ENCODE peak calls at places on chromosomes 3 and 15, in eight cellular contexts. One of them, this sample, is unnamed.

GRCh38 chr15:51888593-51889195 is 59.2 kb downstream of the TMOD3 start:
- DNase-seq in astrocyte of the spinal cord: no peak
- DNase-seq in HT-29: peak
- DNase-seq in caudate nucleus: no peak
- DNase-seq in stimulated activated CD8-positive, alpha-beta memory T cell treated with anti-CD3 and anti-CD28 coated beads, Interleukin-4, amount 100 ng/mL, for 48 hours: no peak
- DNase-seq in GM13977: peak
- DNase-seq in activated T-cell treated with anti-CD3 and anti-CD28 coated beads, Interleukin-2, amount 50 U/mL, for 72 hours: no peak
- DNase-seq in osteocyte: no peak
- DNase-seq in this sample: peak

GRCh38 chr15:67957435-67958139 is 96.5 kb upstream of the PIAS1 start:
- DNase-seq in HT-29: peak
- DNase-seq in GM13977: no peak
- DNase-seq in osteocyte: peak
- DNase-seq in astrocyte of the spinal cord: no peak
- DNase-seq in activated T-cell treated with anti-CD3 and anti-CD28 coated beads, Interleukin-2, amount 50 U/mL, for 72 hours: no peak
- DNase-seq in stimulated activated CD8-positive, alpha-beta memory T cell treated with anti-CD3 and anti-CD28 coated beads, Interleukin-4, amount 100 ng/mL, for 48 hours: no peak
- DNase-seq in caudate nucleus: no peak
- DNase-seq in this sample: no peak

GRCh38 chr3:47250309-47251060 is 32.1 kb downstream of the KIF9 start:
- DNase-seq in osteocyte: no peak
- DNase-seq in caudate nucleus: no peak
- DNase-seq in stimulated activated CD8-positive, alpha-beta memory T cell treated with anti-CD3 and anti-CD28 coated beads, Interleukin-4, amount 100 ng/mL, for 48 hours: no peak
- DNase-seq in HT-29: peak
- DNase-seq in activated T-cell treated with anti-CD3 and anti-CD28 coated beads, Interleukin-2, amount 50 U/mL, for 72 hours: no peak
- DNase-seq in GM13977: peak
- DNase-seq in astrocyte of the spinal cord: peak
- DNase-seq in this sample: peak

GRCh38 chr15:57540736-57541135 is 51.0 kb upstream of the MYZAP start:
- DNase-seq in GM13977: peak
- DNase-seq in caudate nucleus: no peak
- DNase-seq in astrocyte of the spinal cord: no peak
- DNase-seq in stimulated activated CD8-positive, alpha-beta memory T cell treated with anti-CD3 and anti-CD28 coated beads, Interleukin-4, amount 100 ng/mL, for 48 hours: no peak
- DNase-seq in HT-29: no peak
- DNase-seq in osteocyte: no peak
- DNase-seq in activated T-cell treated with anti-CD3 and anti-CD28 coated beads, Interleukin-2, amount 50 U/mL, for 72 hours: peak
- DNase-seq in this sample: peak

GRCh38 chr15:101204744-101205535 is 46.9 kb downstream of the CHSY1 start:
- DNase-seq in HT-29: no peak
- DNase-seq in caudate nucleus: no peak
- DNase-seq in GM13977: no peak
- DNase-seq in stimulated activated CD8-positive, alpha-beta memory T cell treated with anti-CD3 and anti-CD28 coated beads, Interleukin-4, amount 100 ng/mL, for 48 hours: no peak
- DNase-seq in activated T-cell treated with anti-CD3 and anti-CD28 coated beads, Interleukin-2, amount 50 U/mL, for 72 hours: no peak
- DNase-seq in osteocyte: no peak
- DNase-seq in astrocyte of the spinal cord: peak
- DNase-seq in this sample: no peak

GRCh38 chr3:177735441-177735840 is 538.2 kb upstream of the TBL1XR1 start:
- DNase-seq in astrocyte of the spinal cord: no peak
- DNase-seq in osteocyte: no peak
- DNase-seq in caudate nucleus: no peak
- DNase-seq in stimulated activated CD8-positive, alpha-beta memory T cell treated with anti-CD3 and anti-CD28 coated beads, Interleukin-4, amount 100 ng/mL, for 48 hours: no peak
- DNase-seq in activated T-cell treated with anti-CD3 and anti-CD28 coated beads, Interleukin-2, amount 50 U/mL, for 72 hours: no peak
- DNase-seq in GM13977: no peak
- DNase-seq in HT-29: no peak
- DNase-seq in this sample: no peak

GRCh38 chr15:52503788-52504496 is 24.7 kb downstream of the MYO5A start:
- DNase-seq in HT-29: no peak
- DNase-seq in astrocyte of the spinal cord: peak
- DNase-seq in caudate nucleus: no peak
- DNase-seq in stimulated activated CD8-positive, alpha-beta memory T cell treated with anti-CD3 and anti-CD28 coated beads, Interleukin-4, amount 100 ng/mL, for 48 hours: no peak
- DNase-seq in osteocyte: no peak
- DNase-seq in GM13977: peak
- DNase-seq in activated T-cell treated with anti-CD3 and anti-CD28 coated beads, Interleukin-2, amount 50 U/mL, for 72 hours: no peak
- DNase-seq in this sample: no peak

GRCh38 chr3:52244061-52244628 is 1.4 kb upstream of the PPM1M start:
- DNase-seq in caudate nucleus: no peak
- DNase-seq in HT-29: no peak
- DNase-seq in osteocyte: no peak
- DNase-seq in astrocyte of the spinal cord: no peak
- DNase-seq in GM13977: peak
- DNase-seq in stimulated activated CD8-positive, alpha-beta memory T cell treated with anti-CD3 and anti-CD28 coated beads, Interleukin-4, amount 100 ng/mL, for 48 hours: peak
- DNase-seq in activated T-cell treated with anti-CD3 and anti-CD28 coated beads, Interleukin-2, amount 50 U/mL, for 72 hours: peak
- DNase-seq in this sample: peak

GRCh38 chr3:46301122-46301835 is 52.6 kb upstream of the CCR2 start:
- DNase-seq in caudate nucleus: no peak
- DNase-seq in stimulated activated CD8-positive, alpha-beta memory T cell treated with anti-CD3 and anti-CD28 coated beads, Interleukin-4, amount 100 ng/mL, for 48 hours: no peak
- DNase-seq in osteocyte: no peak
- DNase-seq in astrocyte of the spinal cord: no peak
- DNase-seq in HT-29: no peak
- DNase-seq in GM13977: no peak
- DNase-seq in activated T-cell treated with anti-CD3 and anti-CD28 coated beads, Interleukin-2, amount 50 U/mL, for 72 hours: no peak
- DNase-seq in this sample: no peak

GRCh38 chr3:46935168-46935858 is 41.2 kb downstream of the CCDC12 start:
- DNase-seq in osteocyte: peak
- DNase-seq in HT-29: peak
- DNase-seq in caudate nucleus: no peak
- DNase-seq in stimulated activated CD8-positive, alpha-beta memory T cell treated with anti-CD3 and anti-CD28 coated beads, Interleukin-4, amount 100 ng/mL, for 48 hours: no peak
- DNase-seq in activated T-cell treated with anti-CD3 and anti-CD28 coated beads, Interleukin-2, amount 50 U/mL, for 72 hours: no peak
- DNase-seq in astrocyte of the spinal cord: peak
- DNase-seq in GM13977: no peak
- DNase-seq in this sample: no peak

GRCh38 chr3:142724682-142725351 is 983 bp downstream of the TRPC1 start:
- DNase-seq in GM13977: no peak
- DNase-seq in astrocyte of the spinal cord: peak
- DNase-seq in caudate nucleus: peak
- DNase-seq in activated T-cell treated with anti-CD3 and anti-CD28 coated beads, Interleukin-2, amount 50 U/mL, for 72 hours: peak
- DNase-seq in stimulated activated CD8-positive, alpha-beta memory T cell treated with anti-CD3 and anti-CD28 coated beads, Interleukin-4, amount 100 ng/mL, for 48 hours: no peak
- DNase-seq in osteocyte: peak
- DNase-seq in HT-29: peak
- DNase-seq in this sample: peak

GRCh38 chr15:63028442-63029110 is 14.0 kb upstream of the TPM1 start:
- DNase-seq in HT-29: no peak
- DNase-seq in stimulated activated CD8-positive, alpha-beta memory T cell treated with anti-CD3 and anti-CD28 coated beads, Interleukin-4, amount 100 ng/mL, for 48 hours: no peak
- DNase-seq in astrocyte of the spinal cord: no peak
- DNase-seq in osteocyte: no peak
- DNase-seq in GM13977: no peak
- DNase-seq in activated T-cell treated with anti-CD3 and anti-CD28 coated beads, Interleukin-2, amount 50 U/mL, for 72 hours: no peak
- DNase-seq in caudate nucleus: no peak
- DNase-seq in this sample: no peak

GRCh38 chr15:41892621-41893421 is 1.0 kb downstream of the SPTBN5 start:
- DNase-seq in activated T-cell treated with anti-CD3 and anti-CD28 coated beads, Interleukin-2, amount 50 U/mL, for 72 hours: peak
- DNase-seq in caudate nucleus: no peak
- DNase-seq in stimulated activated CD8-positive, alpha-beta memory T cell treated with anti-CD3 and anti-CD28 coated beads, Interleukin-4, amount 100 ng/mL, for 48 hours: no peak
- DNase-seq in astrocyte of the spinal cord: no peak
- DNase-seq in osteocyte: no peak
- DNase-seq in GM13977: peak
- DNase-seq in HT-29: no peak
- DNase-seq in this sample: peak

GRCh38 chr3:48970568-48970967 is 19.5 kb upstream of the P4HTM start:
- DNase-seq in caudate nucleus: no peak
- DNase-seq in GM13977: no peak
- DNase-seq in stimulated activated CD8-positive, alpha-beta memory T cell treated with anti-CD3 and anti-CD28 coated beads, Interleukin-4, amount 100 ng/mL, for 48 hours: no peak
- DNase-seq in osteocyte: no peak
- DNase-seq in activated T-cell treated with anti-CD3 and anti-CD28 coated beads, Interleukin-2, amount 50 U/mL, for 72 hours: no peak
- DNase-seq in astrocyte of the spinal cord: no peak
- DNase-seq in HT-29: no peak
- DNase-seq in this sample: no peak

GRCh38 chr3:39501982-39502837 is 34.7 kb downstream of the MOBP start:
- DNase-seq in astrocyte of the spinal cord: no peak
- DNase-seq in activated T-cell treated with anti-CD3 and anti-CD28 coated beads, Interleukin-2, amount 50 U/mL, for 72 hours: no peak
- DNase-seq in HT-29: no peak
- DNase-seq in GM13977: no peak
- DNase-seq in caudate nucleus: no peak
- DNase-seq in osteocyte: no peak
- DNase-seq in stimulated activated CD8-positive, alpha-beta memory T cell treated with anti-CD3 and anti-CD28 coated beads, Interleukin-4, amount 100 ng/mL, for 48 hours: no peak
- DNase-seq in this sample: no peak

GRCh38 chr3:134615743-134616142 is 35.1 kb downstream of the KY start:
- DNase-seq in activated T-cell treated with anti-CD3 and anti-CD28 coated beads, Interleukin-2, amount 50 U/mL, for 72 hours: no peak
- DNase-seq in osteocyte: peak
- DNase-seq in caudate nucleus: no peak
- DNase-seq in HT-29: no peak
- DNase-seq in GM13977: no peak
- DNase-seq in stimulated activated CD8-positive, alpha-beta memory T cell treated with anti-CD3 and anti-CD28 coated beads, Interleukin-4, amount 100 ng/mL, for 48 hours: no peak
- DNase-seq in astrocyte of the spinal cord: no peak
- DNase-seq in this sample: no peak

GRCh38 chr15:58378241-58379085 is 53.3 kb upstream of the LIPC start:
- DNase-seq in stimulated activated CD8-positive, alpha-beta memory T cell treated with anti-CD3 and anti-CD28 coated beads, Interleukin-4, amount 100 ng/mL, for 48 hours: no peak
- DNase-seq in caudate nucleus: no peak
- DNase-seq in HT-29: no peak
- DNase-seq in GM13977: no peak
- DNase-seq in astrocyte of the spinal cord: peak
- DNase-seq in activated T-cell treated with anti-CD3 and anti-CD28 coated beads, Interleukin-2, amount 50 U/mL, for 72 hours: no peak
- DNase-seq in osteocyte: no peak
- DNase-seq in this sample: no peak

GRCh38 chr3:181326637-181327223 is 337.2 kb upstream of the DNAJC19 start:
- DNase-seq in osteocyte: no peak
- DNase-seq in HT-29: peak
- DNase-seq in activated T-cell treated with anti-CD3 and anti-CD28 coated beads, Interleukin-2, amount 50 U/mL, for 72 hours: peak
- DNase-seq in caudate nucleus: peak
- DNase-seq in stimulated activated CD8-positive, alpha-beta memory T cell treated with anti-CD3 and anti-CD28 coated beads, Interleukin-4, amount 100 ng/mL, for 48 hours: no peak
- DNase-seq in astrocyte of the spinal cord: peak
- DNase-seq in GM13977: peak
- DNase-seq in this sample: peak

GRCh38 chr3:51955893-51956770 is 951 bp downstream of the GPR62 start:
- DNase-seq in GM13977: peak
- DNase-seq in stimulated activated CD8-positive, alpha-beta memory T cell treated with anti-CD3 and anti-CD28 coated beads, Interleukin-4, amount 100 ng/mL, for 48 hours: peak
- DNase-seq in osteocyte: no peak
- DNase-seq in activated T-cell treated with anti-CD3 and anti-CD28 coated beads, Interleukin-2, amount 50 U/mL, for 72 hours: peak
- DNase-seq in astrocyte of the spinal cord: peak
- DNase-seq in caudate nucleus: peak
- DNase-seq in HT-29: peak
- DNase-seq in this sample: peak

GRCh38 chr3:49967307-49967706 is 27.4 kb downstream of the RBM6 start:
- DNase-seq in osteocyte: no peak
- DNase-seq in astrocyte of the spinal cord: no peak
- DNase-seq in activated T-cell treated with anti-CD3 and anti-CD28 coated beads, Interleukin-2, amount 50 U/mL, for 72 hours: no peak
- DNase-seq in GM13977: no peak
- DNase-seq in caudate nucleus: no peak
- DNase-seq in stimulated activated CD8-positive, alpha-beta memory T cell treated with anti-CD3 and anti-CD28 coated beads, Interleukin-4, amount 100 ng/mL, for 48 hours: no peak
- DNase-seq in HT-29: no peak
- DNase-seq in this sample: no peak

GRCh38 chr3:101876142-101876541 is 26.8 kb downstream of the NFKBIZ start:
- DNase-seq in caudate nucleus: no peak
- DNase-seq in astrocyte of the spinal cord: no peak
- DNase-seq in GM13977: no peak
- DNase-seq in osteocyte: no peak
- DNase-seq in stimulated activated CD8-positive, alpha-beta memory T cell treated with anti-CD3 and anti-CD28 coated beads, Interleukin-4, amount 100 ng/mL, for 48 hours: no peak
- DNase-seq in HT-29: no peak
- DNase-seq in activated T-cell treated with anti-CD3 and anti-CD28 coated beads, Interleukin-2, amount 50 U/mL, for 72 hours: no peak
- DNase-seq in this sample: no peak

GRCh38 chr3:165642761-165643432 is 194.3 kb downstream of the BCHE start:
- DNase-seq in astrocyte of the spinal cord: peak
- DNase-seq in caudate nucleus: no peak
- DNase-seq in HT-29: peak
- DNase-seq in osteocyte: peak
- DNase-seq in GM13977: no peak
- DNase-seq in stimulated activated CD8-positive, alpha-beta memory T cell treated with anti-CD3 and anti-CD28 coated beads, Interleukin-4, amount 100 ng/mL, for 48 hours: no peak
- DNase-seq in activated T-cell treated with anti-CD3 and anti-CD28 coated beads, Interleukin-2, amount 50 U/mL, for 72 hours: no peak
- DNase-seq in this sample: no peak

GRCh38 chr15:45150481-45150880 is 20.7 kb downstream of the DUOX1 start:
- DNase-seq in activated T-cell treated with anti-CD3 and anti-CD28 coated beads, Interleukin-2, amount 50 U/mL, for 72 hours: no peak
- DNase-seq in caudate nucleus: no peak
- DNase-seq in osteocyte: no peak
- DNase-seq in astrocyte of the spinal cord: no peak
- DNase-seq in stimulated activated CD8-positive, alpha-beta memory T cell treated with anti-CD3 and anti-CD28 coated beads, Interleukin-4, amount 100 ng/mL, for 48 hours: no peak
- DNase-seq in GM13977: no peak
- DNase-seq in HT-29: no peak
- DNase-seq in this sample: no peak

GRCh38 chr3:67593761-67594234 is 60.6 kb downstream of the SUCLG2 start:
- DNase-seq in osteocyte: no peak
- DNase-seq in HT-29: no peak
- DNase-seq in GM13977: no peak
- DNase-seq in caudate nucleus: no peak
- DNase-seq in astrocyte of the spinal cord: no peak
- DNase-seq in activated T-cell treated with anti-CD3 and anti-CD28 coated beads, Interleukin-2, amount 50 U/mL, for 72 hours: no peak
- DNase-seq in stimulated activated CD8-positive, alpha-beta memory T cell treated with anti-CD3 and anti-CD28 coated beads, Interleukin-4, amount 100 ng/mL, for 48 hours: no peak
- DNase-seq in this sample: no peak

GRCh38 chr15:26134812-26135211 is 271.7 kb upstream of the ATP10A start:
- DNase-seq in activated T-cell treated with anti-CD3 and anti-CD28 coated beads, Interleukin-2, amount 50 U/mL, for 72 hours: no peak
- DNase-seq in caudate nucleus: no peak
- DNase-seq in astrocyte of the spinal cord: no peak
- DNase-seq in HT-29: no peak
- DNase-seq in osteocyte: no peak
- DNase-seq in GM13977: no peak
- DNase-seq in stimulated activated CD8-positive, alpha-beta memory T cell treated with anti-CD3 and anti-CD28 coated beads, Interleukin-4, amount 100 ng/mL, for 48 hours: no peak
- DNase-seq in this sample: no peak

GRCh38 chr3:151431940-151432339 is 28.9 kb downstream of the IGSF10 start:
- DNase-seq in caudate nucleus: no peak
- DNase-seq in activated T-cell treated with anti-CD3 and anti-CD28 coated beads, Interleukin-2, amount 50 U/mL, for 72 hours: no peak
- DNase-seq in astrocyte of the spinal cord: peak
- DNase-seq in osteocyte: no peak
- DNase-seq in GM13977: no peak
- DNase-seq in HT-29: peak
- DNase-seq in stimulated activated CD8-positive, alpha-beta memory T cell treated with anti-CD3 and anti-CD28 coated beads, Interleukin-4, amount 100 ng/mL, for 48 hours: no peak
- DNase-seq in this sample: no peak

GRCh38 chr15:34665498-34666116 is 82.2 kb upstream of the GOLGA8B start:
- DNase-seq in caudate nucleus: no peak
- DNase-seq in activated T-cell treated with anti-CD3 and anti-CD28 coated beads, Interleukin-2, amount 50 U/mL, for 72 hours: no peak
- DNase-seq in stimulated activated CD8-positive, alpha-beta memory T cell treated with anti-CD3 and anti-CD28 coated beads, Interleukin-4, amount 100 ng/mL, for 48 hours: no peak
- DNase-seq in HT-29: no peak
- DNase-seq in osteocyte: no peak
- DNase-seq in astrocyte of the spinal cord: no peak
- DNase-seq in GM13977: no peak
- DNase-seq in this sample: peak

GRCh38 chr3:135238866-135239434 is 443.9 kb downstream of the EPHB1 start:
- DNase-seq in stimulated activated CD8-positive, alpha-beta memory T cell treated with anti-CD3 and anti-CD28 coated beads, Interleukin-4, amount 100 ng/mL, for 48 hours: no peak
- DNase-seq in activated T-cell treated with anti-CD3 and anti-CD28 coated beads, Interleukin-2, amount 50 U/mL, for 72 hours: no peak
- DNase-seq in GM13977: no peak
- DNase-seq in caudate nucleus: no peak
- DNase-seq in HT-29: no peak
- DNase-seq in astrocyte of the spinal cord: no peak
- DNase-seq in osteocyte: peak
- DNase-seq in this sample: no peak

GRCh38 chr3:161454615-161455014 is 42.0 kb upstream of the OTOL1 start:
- DNase-seq in HT-29: no peak
- DNase-seq in astrocyte of the spinal cord: no peak
- DNase-seq in caudate nucleus: no peak
- DNase-seq in activated T-cell treated with anti-CD3 and anti-CD28 coated beads, Interleukin-2, amount 50 U/mL, for 72 hours: no peak
- DNase-seq in GM13977: no peak
- DNase-seq in osteocyte: no peak
- DNase-seq in stimulated activated CD8-positive, alpha-beta memory T cell treated with anti-CD3 and anti-CD28 coated beads, Interleukin-4, amount 100 ng/mL, for 48 hours: no peak
- DNase-seq in this sample: no peak

This sample was measured in GM20000.